ENCODE peak calls at places on chromosomes 5 and 9, in six cellular contexts. One of them, this sample, is unnamed.
A peak's percentile ranks its signal among the peaks of the same experiment; 100 is the strongest.

GRCh38 chr9:112755059-112755458 is 4.5 kb downstream of the SNX30 start:
- DNase-seq in hepatic stellate cell: no peak
- DNase-seq in A172: no peak
- DNase-seq in left cardiac atrium: no peak
- DNase-seq in heart left ventricle: no peak
- DNase-seq in CD8-positive, alpha-beta T cell: no peak
- DNase-seq in this sample: no peak

GRCh38 chr5:66440202-66440680 is 156.0 kb upstream of the MAST4 start:
- DNase-seq in CD8-positive, alpha-beta T cell: no peak
- DNase-seq in A172: peak; percentile 88
- DNase-seq in hepatic stellate cell: peak; percentile 65
- DNase-seq in left cardiac atrium: peak; percentile 41
- DNase-seq in heart left ventricle: peak; percentile 56
- DNase-seq in this sample: no peak

GRCh38 chr5:90909091-90909503 is 350.5 kb downstream of the ADGRV1 start:
- DNase-seq in heart left ventricle: peak; percentile 23
- DNase-seq in left cardiac atrium: no peak
- DNase-seq in CD8-positive, alpha-beta T cell: no peak
- DNase-seq in A172: no peak
- DNase-seq in hepatic stellate cell: no peak
- DNase-seq in this sample: no peak

GRCh38 chr5:154826-155225 is 36.5 kb upstream of the LRRC14B start:
- DNase-seq in CD8-positive, alpha-beta T cell: peak; percentile 41
- DNase-seq in left cardiac atrium: no peak
- DNase-seq in heart left ventricle: no peak
- DNase-seq in A172: no peak
- DNase-seq in hepatic stellate cell: no peak
- DNase-seq in this sample: no peak

GRCh38 chr9:126050605-126050990 is 276.0 kb upstream of the MVB12B start:
- DNase-seq in heart left ventricle: no peak
- DNase-seq in left cardiac atrium: peak; percentile 14
- DNase-seq in CD8-positive, alpha-beta T cell: no peak
- DNase-seq in hepatic stellate cell: no peak
- DNase-seq in A172: no peak
- DNase-seq in this sample: no peak

GRCh38 chr9:85522459-85523092 is 219.2 kb downstream of the AGTPBP1 start:
- DNase-seq in A172: no peak
- DNase-seq in left cardiac atrium: peak; percentile 57
- DNase-seq in heart left ventricle: peak; percentile 40
- DNase-seq in hepatic stellate cell: peak; percentile 45
- DNase-seq in CD8-positive, alpha-beta T cell: no peak
- DNase-seq in this sample: peak; percentile 5

GRCh38 chr5:175867587-175868347 is 3.6 kb upstream of the CPLX2 start:
- DNase-seq in left cardiac atrium: no peak
- DNase-seq in CD8-positive, alpha-beta T cell: no peak
- DNase-seq in hepatic stellate cell: no peak
- DNase-seq in heart left ventricle: no peak
- DNase-seq in A172: no peak
- DNase-seq in this sample: no peak

GRCh38 chr5:131263648-131264452 is at the start of gene CDC42SE2:
- DNase-seq in heart left ventricle: peak; percentile 88
- DNase-seq in A172: peak; percentile 67
- DNase-seq in CD8-positive, alpha-beta T cell: peak; percentile 93
- DNase-seq in left cardiac atrium: peak; percentile 87
- DNase-seq in hepatic stellate cell: peak; percentile 90
- DNase-seq in this sample: peak; percentile 80

GRCh38 chr5:76953551-76954382 is 922 bp downstream of the CRHBP start:
- DNase-seq in A172: no peak
- DNase-seq in left cardiac atrium: no peak
- DNase-seq in hepatic stellate cell: no peak
- DNase-seq in CD8-positive, alpha-beta T cell: no peak
- DNase-seq in heart left ventricle: peak; percentile 9
- DNase-seq in this sample: no peak

GRCh38 chr5:13625616-13626198 is 318.8 kb downstream of the DNAH5 start:
- DNase-seq in CD8-positive, alpha-beta T cell: no peak
- DNase-seq in left cardiac atrium: no peak
- DNase-seq in heart left ventricle: no peak
- DNase-seq in hepatic stellate cell: no peak
- DNase-seq in A172: no peak
- DNase-seq in this sample: no peak

GRCh38 chr5:15682122-15682521 is 182.1 kb downstream of the FBXL7 start:
- DNase-seq in hepatic stellate cell: no peak
- DNase-seq in left cardiac atrium: no peak
- DNase-seq in A172: no peak
- DNase-seq in heart left ventricle: no peak
- DNase-seq in CD8-positive, alpha-beta T cell: no peak
- DNase-seq in this sample: no peak

GRCh38 chr5:180072556-180072955 is 997 bp upstream of the RNF130 start:
- DNase-seq in heart left ventricle: no peak
- DNase-seq in left cardiac atrium: no peak
- DNase-seq in CD8-positive, alpha-beta T cell: no peak
- DNase-seq in A172: no peak
- DNase-seq in hepatic stellate cell: no peak
- DNase-seq in this sample: no peak

GRCh38 chr5:86968311-86968753 is 299.4 kb upstream of the RASA1 start:
- DNase-seq in left cardiac atrium: peak; percentile 40
- DNase-seq in CD8-positive, alpha-beta T cell: no peak
- DNase-seq in heart left ventricle: peak; percentile 54
- DNase-seq in A172: peak; percentile 56
- DNase-seq in hepatic stellate cell: no peak
- DNase-seq in this sample: peak; percentile 9

GRCh38 chr9:121770415-121771273 is 119.2 kb downstream of the DAB2IP start:
- DNase-seq in A172: peak; percentile 37
- DNase-seq in CD8-positive, alpha-beta T cell: no peak
- DNase-seq in hepatic stellate cell: peak; percentile 96
- DNase-seq in heart left ventricle: no peak
- DNase-seq in left cardiac atrium: peak; percentile 6
- DNase-seq in this sample: no peak

GRCh38 chr9:108972626-108973209 is 38.5 kb downstream of the ABITRAM start:
- DNase-seq in left cardiac atrium: no peak
- DNase-seq in A172: no peak
- DNase-seq in CD8-positive, alpha-beta T cell: no peak
- DNase-seq in hepatic stellate cell: no peak
- DNase-seq in heart left ventricle: no peak
- DNase-seq in this sample: no peak

GRCh38 chr5:98769256-98770157 is 4.0 kb upstream of the RGMB start:
- DNase-seq in A172: peak; percentile 46
- DNase-seq in hepatic stellate cell: peak; percentile 64
- DNase-seq in CD8-positive, alpha-beta T cell: no peak
- DNase-seq in heart left ventricle: peak; percentile 44
- DNase-seq in left cardiac atrium: peak; percentile 43
- DNase-seq in this sample: peak; percentile 32

GRCh38 chr9:82588801-82589200 is 474.1 kb downstream of the RASEF start:
- DNase-seq in A172: no peak
- DNase-seq in left cardiac atrium: no peak
- DNase-seq in CD8-positive, alpha-beta T cell: no peak
- DNase-seq in hepatic stellate cell: no peak
- DNase-seq in heart left ventricle: no peak
- DNase-seq in this sample: no peak

GRCh38 chr5:139848508-139849100 is 53.0 kb downstream of the PSD2 start:
- DNase-seq in heart left ventricle: peak; percentile 30
- DNase-seq in left cardiac atrium: peak; percentile 53
- DNase-seq in hepatic stellate cell: no peak
- DNase-seq in A172: no peak
- DNase-seq in CD8-positive, alpha-beta T cell: no peak
- DNase-seq in this sample: no peak

GRCh38 chr9:34072410-34072809 is 23.7 kb upstream of the UBAP2 start:
- DNase-seq in heart left ventricle: no peak
- DNase-seq in left cardiac atrium: no peak
- DNase-seq in A172: no peak
- DNase-seq in hepatic stellate cell: no peak
- DNase-seq in CD8-positive, alpha-beta T cell: no peak
- DNase-seq in this sample: peak; percentile 27

GRCh38 chr5:139645495-139645871 is 2.7 kb upstream of the CXXC5 start:
- DNase-seq in hepatic stellate cell: no peak
- DNase-seq in A172: no peak
- DNase-seq in heart left ventricle: no peak
- DNase-seq in CD8-positive, alpha-beta T cell: no peak
- DNase-seq in left cardiac atrium: no peak
- DNase-seq in this sample: no peak

GRCh38 chr5:139638090-139638735 is 9.9 kb upstream of the CXXC5 start:
- DNase-seq in heart left ventricle: peak; percentile 85
- DNase-seq in CD8-positive, alpha-beta T cell: peak; percentile 56
- DNase-seq in left cardiac atrium: peak; percentile 87
- DNase-seq in hepatic stellate cell: peak; percentile 90
- DNase-seq in A172: peak; percentile 76
- DNase-seq in this sample: no peak

GRCh38 chr9:33076031-33076359 is 479 bp downstream of the SMU1 start:
- DNase-seq in heart left ventricle: no peak
- DNase-seq in left cardiac atrium: no peak
- DNase-seq in A172: no peak
- DNase-seq in CD8-positive, alpha-beta T cell: no peak
- DNase-seq in hepatic stellate cell: no peak
- DNase-seq in this sample: no peak

GRCh38 chr5:172990776-172991175 is 7.2 kb downstream of the ATP6V0E1 start:
- DNase-seq in A172: no peak
- DNase-seq in heart left ventricle: no peak
- DNase-seq in left cardiac atrium: no peak
- DNase-seq in hepatic stellate cell: no peak
- DNase-seq in CD8-positive, alpha-beta T cell: no peak
- DNase-seq in this sample: no peak

GRCh38 chr9:126487856-126488255 is 125.9 kb upstream of the LMX1B start:
- DNase-seq in A172: no peak
- DNase-seq in hepatic stellate cell: no peak
- DNase-seq in heart left ventricle: no peak
- DNase-seq in CD8-positive, alpha-beta T cell: no peak
- DNase-seq in left cardiac atrium: no peak
- DNase-seq in this sample: no peak

GRCh38 chr5:150297934-150298595 is 4.6 kb downstream of the ARSI start:
- DNase-seq in A172: no peak
- DNase-seq in CD8-positive, alpha-beta T cell: no peak
- DNase-seq in heart left ventricle: no peak
- DNase-seq in hepatic stellate cell: no peak
- DNase-seq in left cardiac atrium: no peak
- DNase-seq in this sample: no peak

GRCh38 chr9:15138357-15138686 is 168.7 kb downstream of the TTC39B start:
- DNase-seq in left cardiac atrium: no peak
- DNase-seq in heart left ventricle: no peak
- DNase-seq in A172: no peak
- DNase-seq in hepatic stellate cell: no peak
- DNase-seq in CD8-positive, alpha-beta T cell: no peak
- DNase-seq in this sample: no peak

GRCh38 chr9:137757613-137758029 is 120.0 kb upstream of the CACNA1B start:
- DNase-seq in A172: peak; percentile 66
- DNase-seq in heart left ventricle: no peak
- DNase-seq in hepatic stellate cell: peak; percentile 67
- DNase-seq in left cardiac atrium: no peak
- DNase-seq in CD8-positive, alpha-beta T cell: no peak
- DNase-seq in this sample: peak; percentile 49

GRCh38 chr9:136377351-136378170 is 4.1 kb upstream of the CARD9 start:
- DNase-seq in CD8-positive, alpha-beta T cell: no peak
- DNase-seq in left cardiac atrium: no peak
- DNase-seq in A172: no peak
- DNase-seq in heart left ventricle: no peak
- DNase-seq in hepatic stellate cell: no peak
- DNase-seq in this sample: no peak

GRCh38 chr5:171478946-171479775 is 59.7 kb downstream of the FGF18 start:
- DNase-seq in CD8-positive, alpha-beta T cell: no peak
- DNase-seq in A172: no peak
- DNase-seq in hepatic stellate cell: no peak
- DNase-seq in left cardiac atrium: no peak
- DNase-seq in heart left ventricle: no peak
- DNase-seq in this sample: no peak

This sample was measured in HTR-8/SVneo.